ENCODE peak calls at places on chromosomes 7 and 10, in seven cellular contexts. U is A549, A is cardiac muscle cell, L is tibial artery, K is Peyer's patch, I is B cell, E is brain microvascular endothelial cell. N is an unnamed sample.

GRCh38 chr10:70832236-70832635 is 16.5 kb downstream of the SGPL1 start:
- DNase-seq in A (no peak), U (no peak), E (no peak), K (no peak), I (no peak), L (no peak), N (no peak)

GRCh38 chr7:36605662-36606441 is 118.4 kb downstream of the AOAH start:
- DNase-seq in K (no peak), I (no peak), L (no peak), E (no peak), U (no peak), A (no peak), N (no peak)

GRCh38 chr7:12491526-12491925 is 79.0 kb upstream of the SCIN start:
- DNase-seq in I (no peak), A (no peak), K (no peak), L (no peak), U (no peak), E (no peak), N (no peak)

GRCh38 chr10:131559450-131559911 is 248.0 kb upstream of the TCERG1L start:
- DNase-seq in A (no peak), I (no peak), L (no peak), K (no peak), E (no peak), U (no peak), N (no peak)

GRCh38 chr10:88209231-88209630 is 345.8 kb downstream of the PTEN start:
- DNase-seq in A (no peak), K (no peak), E (no peak), I (no peak), U (no peak), L (no peak), N (no peak)

GRCh38 chr10:50605280-50606270 is 18.2 kb downstream of the SGMS1 start:
- DNase-seq in E (peak), L (no peak), I (no peak), U (peak), K (peak), A (peak), N (peak)

GRCh38 chr10:114403545-114404161 is 649 bp downstream of the AFAP1L2 start:
- DNase-seq in I (no peak), A (peak), U (peak), E (no peak), L (no peak), K (no peak), N (peak)

GRCh38 chr10:76547352-76547972 is 1090.1 kb downstream of the KCNMA1 start:
- DNase-seq in I (peak), K (peak), E (peak), L (peak), A (peak), U (peak), N (peak)

GRCh38 chr7:137801003-137801402 is 45.8 kb downstream of the DGKI start:
- DNase-seq in U (no peak), E (peak), K (no peak), L (no peak), A (no peak), I (no peak), N (no peak)

GRCh38 chr7:131556055-131556911 is at the start of gene PODXL:
- DNase-seq in L (peak), U (peak), E (no peak), I (peak), K (peak), A (peak), N (peak)

GRCh38 chr7:96310106-96310505 is 11.8 kb downstream of the SLC25A13 start:
- DNase-seq in A (no peak), E (no peak), L (no peak), U (no peak), K (no peak), I (no peak), N (no peak)

GRCh38 chr7:121398246-121398645 is 2.1 kb upstream of the FAM3C start:
- DNase-seq in E (no peak), A (no peak), K (no peak), U (peak), I (no peak), L (no peak), N (no peak)

GRCh38 chr10:72814134-72814790 is 79.3 kb upstream of the OIT3 start:
- DNase-seq in E (no peak), K (no peak), L (no peak), A (no peak), U (no peak), I (no peak), N (no peak)

GRCh38 chr7:119482209-119482608 is 790.8 kb upstream of the KCND2 start:
- DNase-seq in K (no peak), E (peak), A (peak), L (no peak), U (peak), I (no peak), N (peak)

GRCh38 chr10:132974886-132975881 is 32.8 kb upstream of the CFAP46 start:
- DNase-seq in A (no peak), K (no peak), L (peak), U (no peak), I (no peak), E (no peak), N (no peak)

GRCh38 chr10:131172433-131172832 is 139.1 kb downstream of the TCERG1L start:
- DNase-seq in K (no peak), L (peak), A (no peak), U (no peak), I (no peak), E (no peak), N (no peak)

GRCh38 chr10:128615154-128615553 is 488.9 kb upstream of the MKI67 start:
- DNase-seq in A (no peak), I (no peak), K (no peak), U (no peak), E (no peak), L (no peak), N (no peak)

GRCh38 chr7:64882341-64883112 is 20.5 kb upstream of the ZNF273 start:
- DNase-seq in I (peak), U (no peak), L (peak), A (no peak), K (peak), E (no peak), N (no peak)

GRCh38 chr10:105577865-105578607 is 936.9 kb downstream of the SORCS3 start:
- DNase-seq in K (no peak), I (no peak), U (no peak), L (no peak), E (no peak), A (peak), N (no peak)

GRCh38 chr7:12637819-12638592 is 49.4 kb upstream of the ARL4A start:
- DNase-seq in E (no peak), L (no peak), I (peak), K (no peak), U (no peak), A (no peak), N (no peak)

GRCh38 chr10:132309879-132310591 is 2.3 kb upstream of the STK32C start:
- DNase-seq in K (peak), A (no peak), L (peak), E (no peak), I (no peak), U (no peak), N (peak)

GRCh38 chr7:132270517-132270916 is 305.8 kb downstream of the PLXNA4 start:
- DNase-seq in U (no peak), E (peak), L (no peak), K (no peak), A (peak), I (no peak), N (no peak)

GRCh38 chr7:44211126-44211675 is 10.4 kb downstream of the YKT6 start:
- DNase-seq in K (no peak), L (peak), I (no peak), A (no peak), U (no peak), E (no peak), N (no peak)

GRCh38 chr7:139358541-139359365 is 941 bp upstream of the LUC7L2 start:
- DNase-seq in U (peak), I (peak), L (no peak), E (no peak), A (no peak), K (peak), N (no peak)

GRCh38 chr7:116562529-116563121 is 37.8 kb downstream of the CAV1 start:
- DNase-seq in K (no peak), I (no peak), L (no peak), E (no peak), A (no peak), U (no peak), N (no peak)

GRCh38 chr7:135385209-135385608 is 124.7 kb downstream of the CNOT4 start:
- DNase-seq in I (no peak), K (no peak), L (no peak), A (no peak), U (no peak), E (peak), N (no peak)

GRCh38 chr7:15747187-15748111 is 61.0 kb upstream of the MEOX2 start:
- DNase-seq in A (peak), L (peak), U (no peak), I (no peak), E (no peak), K (no peak), N (no peak)

GRCh38 chr7:6056616-6057015 is 25.4 kb downstream of the ANKRD61 start:
- DNase-seq in I (no peak), E (no peak), K (no peak), A (no peak), L (no peak), U (no peak), N (no peak)

GRCh38 chr7:50246551-50246950 is 58.0 kb upstream of the IKZF1 start:
- DNase-seq in I (no peak), K (no peak), L (no peak), E (no peak), U (no peak), A (no peak), N (no peak)

GRCh38 chr7:140539466-140539865 is 60.2 kb upstream of the MKRN1 start:
- DNase-seq in E (no peak), U (no peak), L (no peak), K (no peak), I (no peak), A (no peak), N (no peak)

GRCh38 chr7:132090444-132090843 is 485.8 kb downstream of the PLXNA4 start:
- DNase-seq in K (no peak), E (no peak), L (no peak), A (no peak), I (no peak), U (no peak), N (no peak)

GRCh38 chr7:81692146-81692905 is 77.5 kb downstream of the HGF start:
- DNase-seq in U (no peak), A (no peak), K (no peak), E (peak), I (no peak), L (no peak), N (no peak)

GRCh38 chr10:127243490-127244272 is 47.3 kb upstream of the INSYN2A start:
- DNase-seq in A (peak), I (no peak), L (no peak), E (peak), K (no peak), U (peak), N (no peak)

GRCh38 chr7:149181136-149181790 is 14.1 kb upstream of the ZNF282 start:
- DNase-seq in E (no peak), U (no peak), I (no peak), L (no peak), A (no peak), K (no peak), N (no peak)

GRCh38 chr7:138563808-138564207 is 103.7 kb downstream of the TRIM24 start:
- DNase-seq in L (no peak), A (no peak), K (no peak), I (no peak), E (no peak), U (no peak), N (no peak)

GRCh38 chr7:19377611-19378339 is 232.6 kb upstream of the FERD3L start:
- DNase-seq in A (no peak), U (no peak), E (peak), L (no peak), K (no peak), I (no peak), N (no peak)

GRCh38 chr10:97454330-97455036 is 8.5 kb downstream of the ZDHHC16 start:
- DNase-seq in I (no peak), L (no peak), A (peak), K (no peak), E (no peak), U (no peak), N (no peak)
- TF ChIP-seq CTCF in I (no peak), L (no peak), A (no peak), K (no peak), E (no peak), U (no peak), N (no peak)

DNA sequence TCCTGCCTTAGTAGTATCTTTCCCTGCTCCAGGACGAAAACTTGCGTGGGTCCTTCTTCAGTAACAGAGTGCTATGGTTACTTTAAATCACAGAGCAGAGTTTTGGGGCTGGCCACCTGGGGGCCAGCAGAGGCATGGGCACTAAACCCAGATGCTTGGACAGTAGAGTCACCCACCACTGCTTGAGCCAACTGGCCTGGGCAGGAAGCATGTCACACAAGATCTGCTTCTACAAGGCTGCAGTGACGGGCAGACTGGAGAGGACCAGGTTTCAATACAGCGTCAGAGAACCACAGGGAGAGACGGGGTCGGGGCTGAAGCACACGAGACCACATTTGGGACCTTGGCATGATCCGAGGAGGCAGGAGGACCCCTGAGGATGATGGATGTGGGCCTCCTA is 14.3 kb upstream of the DMBT1 start:
- DNase-seq in L (no peak), E (no peak), U (no peak), A (no peak), I (no peak), K (no peak), N (no peak)
- TF ChIP-seq CTCF in L (no peak), E (no peak), U (no peak), A (no peak), I (no peak), K (no peak), N (no peak)

DNA sequence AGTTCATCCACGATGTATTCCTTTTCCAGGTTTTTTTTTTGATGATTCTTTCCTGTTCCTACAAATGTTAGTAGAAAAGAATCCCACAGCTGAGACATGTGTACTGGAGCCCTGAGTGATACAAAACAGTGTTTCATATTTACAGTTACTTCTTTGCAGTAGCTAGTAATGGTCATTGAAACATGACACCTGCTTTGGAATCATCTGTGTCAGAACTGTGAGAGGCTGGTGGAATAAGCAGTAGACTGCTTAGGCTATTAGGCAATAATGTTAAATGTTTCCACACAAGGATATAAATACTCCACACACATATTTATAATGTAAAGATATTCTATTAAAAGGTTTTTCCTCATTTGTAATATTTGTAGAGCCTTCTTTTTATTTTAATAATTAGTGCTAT is 394.0 kb downstream of the THSD7A start:
- DNase-seq in L (no peak), A (no peak), U (no peak), E (peak), I (no peak), K (no peak), N (no peak)
- TF ChIP-seq CTCF in L (no peak), A (no peak), U (no peak), E (no peak), I (no peak), K (no peak), N (no peak)

GRCh38 chr7:114703677-114704076 is 218.2 kb upstream of the MDFIC start:
- DNase-seq in A (no peak), L (no peak), K (no peak), E (peak), I (no peak), U (peak), N (no peak)
- TF ChIP-seq CTCF in A (no peak), L (no peak), K (no peak), E (no peak), I (no peak), U (no peak), N (no peak)

GRCh38 chr7:99525713-99526440 is 21.4 kb downstream of the ZKSCAN5 start:
- DNase-seq in U (peak), E (peak), A (peak), I (no peak), L (peak), K (peak), N (no peak)
- TF ChIP-seq CTCF in U (no peak), E (peak), A (peak), I (no peak), L (no peak), K (peak), N (no peak)

GRCh38 chr7:57305192-57305748 is 144.7 kb upstream of the ZNF716 start:
- DNase-seq in U (no peak), I (no peak), K (no peak), E (no peak), A (no peak), L (no peak), N (no peak)

DNA sequence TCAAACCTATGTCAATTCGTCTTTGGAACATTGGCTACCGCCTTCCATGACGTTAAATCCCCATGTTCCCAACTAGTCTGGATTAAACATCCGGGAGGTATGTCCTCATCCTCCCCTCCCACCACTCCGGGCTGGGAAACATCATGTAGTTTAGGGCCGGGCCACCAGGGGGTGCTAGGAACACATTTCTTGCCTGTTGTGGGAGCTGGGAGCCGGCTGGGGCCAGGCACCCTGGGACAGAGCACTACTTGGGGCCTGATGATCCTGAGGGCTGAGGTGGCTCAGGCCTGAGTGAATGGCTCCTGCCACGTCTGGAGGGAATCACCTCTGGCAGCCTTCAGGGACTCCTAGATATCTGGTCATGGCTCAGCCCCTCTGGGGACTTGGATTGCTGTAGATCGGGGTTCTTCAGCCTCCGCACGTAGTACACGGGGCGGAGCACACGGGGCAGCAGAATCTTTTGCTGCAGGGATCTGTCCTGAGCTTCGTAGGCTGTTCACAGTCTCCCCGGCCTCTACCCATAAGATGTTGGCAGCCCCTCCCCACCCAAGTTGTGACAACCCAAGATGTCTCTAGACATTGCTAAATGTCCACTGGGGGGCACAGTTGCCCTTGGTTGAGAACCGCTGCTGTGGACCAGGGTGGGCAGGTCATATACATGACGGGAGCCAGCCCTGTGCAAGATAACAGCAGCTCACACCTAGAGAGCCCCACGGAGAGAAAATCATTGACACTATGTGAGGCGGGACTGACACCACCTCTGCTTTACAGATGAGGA is 141.2 kb upstream of the ZNF716 start:
- DNase-seq in L (no peak), I (no peak), E (no peak), A (no peak), U (no peak), K (no peak), N (no peak)
- TF ChIP-seq CTCF in L (no peak), I (no peak), E (peak), A (no peak), U (no peak), K (no peak), N (no peak)

DNA sequence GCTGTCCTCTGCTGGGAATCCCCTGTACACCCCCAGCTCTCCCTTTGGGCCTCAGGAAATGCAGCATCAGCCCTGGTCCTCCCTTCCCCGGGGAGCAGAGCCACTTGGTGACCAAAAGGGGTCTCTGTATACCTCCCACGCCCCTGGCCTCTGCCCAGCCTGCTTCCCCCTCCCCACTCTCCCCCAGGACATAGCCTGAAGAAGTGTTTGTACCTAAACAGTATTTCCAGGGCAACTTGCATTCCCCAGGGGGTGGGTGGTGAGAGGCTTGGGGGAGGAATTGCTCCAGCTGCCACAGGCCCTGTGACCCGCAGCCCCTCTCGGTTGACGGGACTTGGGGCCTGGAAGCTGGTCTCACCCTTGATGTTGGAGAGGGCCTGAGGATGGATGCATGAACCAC is 39.3 kb downstream of the TMEM270 start:
- DNase-seq in U (no peak), E (no peak), K (no peak), I (no peak), A (no peak), L (peak), N (no peak)
- TF ChIP-seq CTCF in U (no peak), E (no peak), K (no peak), I (no peak), A (no peak), L (no peak), N (no peak)

GRCh38 chr7:128021361-128021760 is 9.9 kb downstream of the LRRC4 start:
- DNase-seq in E (no peak), A (no peak), L (no peak), I (no peak), U (peak), K (no peak), N (no peak)

GRCh38 chr7:128017460-128017859 is 13.8 kb downstream of the LRRC4 start:
- DNase-seq in L (no peak), A (no peak), I (no peak), U (no peak), K (no peak), E (no peak), N (no peak)

GRCh38 chr7:128019330-128019729 is 11.9 kb downstream of the LRRC4 start:
- DNase-seq in E (no peak), L (no peak), K (no peak), U (no peak), A (no peak), I (no peak), N (no peak)

GRCh38 chr7:128017880-128018845 is 13.1 kb downstream of the LRRC4 start:
- DNase-seq in E (no peak), A (no peak), K (no peak), U (no peak), I (no peak), L (no peak), N (no peak)

DNA sequence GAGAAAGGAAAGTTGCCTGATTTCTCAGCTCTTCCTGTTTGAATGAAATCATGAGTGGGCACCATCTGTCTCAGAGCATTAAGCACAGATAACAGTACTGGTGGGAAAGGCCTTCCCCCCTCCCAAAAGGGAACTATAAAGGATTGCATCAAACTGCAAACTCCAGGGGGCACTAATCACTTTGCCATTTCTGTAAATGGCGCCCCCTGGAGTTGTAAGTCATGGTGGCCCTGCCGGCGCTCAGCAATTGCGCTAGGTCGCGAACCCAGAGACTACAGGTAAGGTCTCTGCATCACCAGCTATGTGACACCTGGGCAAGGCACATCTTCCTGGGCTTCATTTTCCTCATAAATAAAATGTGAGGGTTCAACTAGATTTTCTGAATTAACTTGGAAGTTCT is 11.1 kb downstream of the LRRC4 start:
- DNase-seq in U (peak), E (no peak), I (peak), A (no peak), L (no peak), K (no peak), N (no peak)
- TF ChIP-seq CTCF in U (peak), E (peak), I (no peak), A (peak), L (no peak), K (no peak), N (peak)